ENCODE peak calls at places on chromosomes 16 and 17, in eight cellular contexts. K is endothelial cell; M is stimulated activated CD4-positive, alpha-beta T cell treated with anti-CD3 and anti-CD28 coated beads, Interleukin-12 subunit alpha, Interleukin-12 subunit beta, amount 100 ng/mL, for 24 hours; T is skeletal muscle cell; Q is T-helper 9 cell; Z is neuronal stem cell; F is nephron progenitor cell; U is kidney tubule cell. J is an unnamed sample.

GRCh38 chr17:12282056-12282455 is 261.4 kb downstream of the MAP2K4 start:
- DNase-seq in T (peak), Z (no peak), U (peak), K (no peak), Q (no peak), F (no peak), M (no peak), J (no peak)

GRCh38 chr16:3909791-3910583 is 29.5 kb upstream of the CREBBP start:
- DNase-seq in U (no peak), Z (no peak), F (no peak), Q (no peak), T (no peak), M (no peak), K (no peak), J (peak)

GRCh38 chr16:24681793-24682192 is 47.7 kb upstream of the TNRC6A start:
- DNase-seq in M (no peak), K (no peak), F (no peak), T (peak), Z (no peak), Q (no peak), U (no peak), J (no peak)

GRCh38 chr16:71927787-71928186 is 32.5 kb downstream of the IST1 start:
- DNase-seq in T (no peak), F (no peak), Z (no peak), M (no peak), Q (no peak), U (no peak), K (no peak), J (no peak)

GRCh38 chr17:42472709-42473521 is 14.2 kb downstream of the ATP6V0A1 start:
- DNase-seq in F (no peak), Q (no peak), K (no peak), T (peak), Z (no peak), U (peak), M (no peak), J (no peak)

GRCh38 chr17:48825446-48826381 is 5.1 kb upstream of the CALCOCO2 start:
- DNase-seq in K (no peak), F (no peak), T (no peak), U (peak), Q (no peak), Z (no peak), M (no peak), J (no peak)

GRCh38 chr17:5203908-5204294 is 12.2 kb upstream of the ZNF594 start:
- DNase-seq in Z (no peak), U (peak), T (peak), K (no peak), F (no peak), Q (no peak), M (no peak), J (no peak)

GRCh38 chr16:10831899-10832886 is 13.6 kb upstream of the TVP23A start:
- DNase-seq in M (no peak), K (no peak), U (no peak), Q (no peak), T (no peak), Z (no peak), F (no peak), J (no peak)

GRCh38 chr17:34235389-34236028 is 19.6 kb upstream of the CCL2 start:
- DNase-seq in T (no peak), Q (no peak), Z (no peak), F (no peak), U (peak), K (peak), M (no peak), J (no peak)

GRCh38 chr17:38915639-38915995 is 9.8 kb upstream of the LASP1NB start:
- DNase-seq in K (no peak), Q (no peak), F (no peak), M (no peak), U (no peak), T (no peak), Z (no peak), J (no peak)

J was measured in SK-N-DZ.